ENCODE peak calls at places on chromosomes 3 and 15, in four cellular contexts. X is AG10803, I is fibroblast of the conjunctiva, W is DMS 273 treated with DMSO at 0.1 percent for 48 hours. M is an unnamed sample.

GRCh38 chr3:51958603-51959521 is 3.7 kb downstream of the GPR62 start:
- DNase-seq in X (no peak), I (no peak), W (no peak), M (no peak)

GRCh38 chr15:52164631-52165265 is 26.4 kb downstream of the GNB5 start:
- DNase-seq in I (peak; percentile 50), W (no peak), X (peak; percentile 46), M (no peak)

GRCh38 chr15:76964157-76964556 is 30.8 kb upstream of the PSTPIP1 start:
- DNase-seq in X (no peak), I (no peak), W (no peak), M (no peak)

GRCh38 chr15:61700803-61701202 is 359.4 kb downstream of the VPS13C start:
- DNase-seq in W (no peak), I (no peak), X (no peak), M (no peak)

GRCh38 chr15:22948056-22948455 is 32.1 kb downstream of the CYFIP1 start:
- DNase-seq in I (no peak), W (no peak), X (no peak), M (no peak)

GRCh38 chr3:37824090-37824953 is 37.4 kb upstream of the CTDSPL start:
- DNase-seq in X (no peak), W (no peak), I (no peak), M (no peak)

GRCh38 chr3:123467051-123467450 is 18.2 kb upstream of the ADCY5 start:
- DNase-seq in I (no peak), X (no peak), W (no peak), M (no peak)

GRCh38 chr15:93825721-93826120 is 405.6 kb upstream of the MCTP2 start:
- DNase-seq in X (peak; percentile 3), I (no peak), W (no peak), M (no peak)

GRCh38 chr3:134228035-134228434 is 22.6 kb downstream of the RYK start:
- DNase-seq in I (no peak), W (no peak), X (no peak), M (no peak)